ENCODE peak calls at places on chromosomes 1 and 21, in ten cellular contexts. E is IMR-90, U is pancreas, D is ascending aorta, Z is heart left ventricle, P is heart right ventricle, M is left lung, I is endodermal cell, H is esophagus squamous epithelium, R is upper lobe of right lung. G is an unnamed sample. For H3K4me1 and H3K36me3, the result is how much of the 10 kb centered on the place peaks cover.

GRCh38 chr21:44455524-44456206 is 355 bp downstream of the LRRC3 start:
- DNase-seq in P (peak), I (peak), H (no peak), Z (peak), D (peak), M (peak), E (no peak), R (peak), U (peak), G (peak)

GRCh38 chr21:34345091-34345871 is 18.5 kb upstream of the KCNE2 start:
- DNase-seq in M (no peak), P (no peak), D (no peak), E (peak), Z (peak), I (no peak), U (no peak), R (no peak), H (no peak), G (no peak)

GRCh38 chr1:198234511-198235251 is 77.9 kb downstream of the NEK7 start:
- DNase-seq in D (no peak), Z (no peak), U (no peak), P (no peak), M (no peak), E (peak), I (peak), H (no peak), R (no peak), G (no peak)

GRCh38 chr1:151908228-151908691 is 1.1 kb downstream of the THEM4 start:
- DNase-seq in R (no peak), H (no peak), P (no peak), Z (no peak), M (no peak), U (no peak), I (peak), E (peak), D (no peak), G (no peak)

GRCh38 chr1:202982715-202983435 is 15.8 kb upstream of the CYB5R1 start:
- DNase-seq in R (no peak), D (no peak), Z (no peak), U (no peak), E (no peak), M (no peak), P (no peak), H (no peak), I (no peak), G (no peak)

GRCh38 chr1:78070758-78071157 is 25.0 kb downstream of the GIPC2 start:
- DNase-seq in U (no peak), H (no peak), D (no peak), I (no peak), R (no peak), Z (no peak), M (no peak), E (peak), P (no peak), G (no peak)

GRCh38 chr1:46087891-46088290 is 44.5 kb downstream of the PIK3R3 start:
- DNase-seq in I (no peak), U (no peak), M (no peak), P (no peak), Z (no peak), D (no peak), H (no peak), E (peak), R (no peak), G (no peak)

GRCh38 chr1:74652711-74653131 is 20.9 kb downstream of the ERICH3 start:
- DNase-seq in H (no peak), Z (no peak), P (no peak), U (no peak), M (peak), I (no peak), E (peak), R (no peak), D (no peak), G (no peak)

GRCh38 chr1:201516511-201517127 is 9.7 kb upstream of the CSRP1 start:
- DNase-seq in E (no peak), H (no peak), Z (no peak), U (no peak), M (no peak), R (no peak), D (no peak), I (no peak), P (no peak), G (no peak)

GRCh38 chr1:20440785-20441200 is 45.2 kb downstream of the CAMK2N1 start:
- DNase-seq in P (no peak), H (no peak), U (peak), Z (peak), M (no peak), E (peak), I (peak), D (no peak), R (peak), G (no peak)

GRCh38 chr1:21814241-21814918 is 2.3 kb downstream of the LDLRAD2 start:
- DNase-seq in I (peak), M (no peak), Z (peak), P (no peak), D (no peak), H (no peak), U (no peak), E (no peak), R (no peak), G (peak)

GRCh38 chr1:229341811-229342304 is 989 bp downstream of the CCSAP start:
- DNase-seq in U (no peak), R (no peak), I (no peak), P (no peak), D (no peak), M (peak), Z (peak), E (peak), H (no peak), G (no peak)

GRCh38 chr1:85672031-85672430 is 36.2 kb downstream of the ZNHIT6 start:
- DNase-seq in U (no peak), R (no peak), D (no peak), Z (no peak), H (no peak), E (no peak), P (no peak), M (no peak), I (no peak), G (no peak)
- H3K4me1 ChIP-seq in U (under half), R (under half), D (under half), Z (under half), H (under half), E (under half), P (under half), M (under half), I (under half), G (under half)

DNA sequence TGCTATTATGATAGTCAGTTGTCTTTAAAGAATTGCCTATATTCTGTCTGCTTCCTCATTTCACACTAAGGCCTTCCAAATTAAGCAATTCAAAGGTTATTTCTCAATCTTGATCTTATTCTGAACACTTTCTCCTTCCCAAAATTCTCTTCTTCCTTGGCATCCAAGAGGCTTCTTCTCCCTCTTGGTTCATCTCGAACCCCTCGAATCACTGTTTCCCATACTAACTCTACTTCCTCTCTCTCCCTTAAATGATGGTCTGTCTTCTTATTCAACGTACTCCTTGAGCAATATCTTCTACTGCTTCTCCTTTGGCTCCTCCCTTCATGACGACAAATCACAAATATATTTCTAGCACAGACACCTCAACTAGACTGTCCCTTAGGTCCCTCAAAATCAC is 4.5 kb downstream of the COPA start:
- DNase-seq in D (no peak), E (no peak), I (no peak), M (no peak), H (no peak), R (no peak), Z (no peak), U (no peak), P (no peak), G (no peak)
- H3K36me3 ChIP-seq in D (under half), E (under half), I (half or more), M (under half), H (half or more), R (half or more), Z (half or more), U (under half), P (under half), G (half or more)

GRCh38 chr1:115332813-115333608 is 5.0 kb downstream of the NGF start:
- DNase-seq in D (peak), R (no peak), M (no peak), Z (no peak), E (peak), H (no peak), I (no peak), P (no peak), U (no peak), G (no peak)

GRCh38 chr1:115329965-115330364 is 8.1 kb downstream of the NGF start:
- DNase-seq in Z (no peak), I (no peak), P (no peak), D (no peak), M (no peak), U (no peak), H (no peak), E (peak), R (no peak), G (no peak)

GRCh38 chr1:115330480-115331013 is 7.5 kb downstream of the NGF start:
- DNase-seq in I (no peak), H (no peak), D (peak), Z (no peak), M (no peak), P (no peak), E (peak), R (no peak), U (no peak), G (no peak)

GRCh38 chr1:115327270-115327669 is 10.8 kb downstream of the NGF start:
- DNase-seq in M (no peak), H (no peak), Z (no peak), R (no peak), E (no peak), U (no peak), P (no peak), I (no peak), D (no peak), G (no peak)

DNA sequence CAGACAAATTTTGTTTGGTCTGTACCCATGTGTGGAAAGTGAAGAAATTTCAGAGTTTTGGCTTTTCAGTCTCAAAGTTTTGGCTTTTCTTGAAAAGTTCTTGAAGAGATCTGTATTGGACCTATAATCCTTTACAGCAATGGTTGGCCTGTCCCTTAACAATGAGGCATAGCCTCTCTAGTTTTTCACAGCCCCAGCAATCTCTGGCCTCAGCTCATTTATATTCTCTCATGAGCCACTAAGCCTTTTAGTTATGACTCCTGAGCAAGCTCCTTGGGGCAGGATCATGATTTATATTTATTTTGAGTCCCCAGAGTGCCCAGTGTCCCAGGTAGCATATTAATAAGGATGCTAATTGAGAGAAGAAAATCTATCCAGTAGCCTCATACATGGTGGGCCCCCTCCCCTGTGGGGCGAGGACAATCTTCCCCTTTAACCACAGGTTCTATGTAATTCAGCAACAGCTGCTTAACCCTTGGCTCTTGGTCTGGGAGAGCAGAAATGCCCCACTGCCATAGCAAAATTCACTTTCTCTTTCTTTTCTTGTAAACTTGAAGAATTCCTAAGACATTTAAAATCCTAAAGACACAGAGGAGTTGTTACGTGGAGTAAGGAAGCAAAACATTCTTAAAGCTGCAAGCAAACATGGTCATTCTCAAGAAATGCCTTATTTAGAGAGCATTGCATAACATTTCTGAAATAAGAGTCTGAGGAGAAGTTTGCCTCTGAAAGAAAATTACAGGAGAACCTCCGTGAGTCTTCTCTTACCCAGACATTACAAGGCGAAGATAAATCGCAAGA is 6.3 kb downstream of the NGF start:
- DNase-seq in D (no peak), U (no peak), M (no peak), H (no peak), R (no peak), I (no peak), Z (no peak), P (no peak), E (peak), G (no peak)
- H3K4me1 ChIP-seq in D (half or more), U (under half), M (under half), H (under half), R (under half), I (under half), Z (under half), P (under half), E (under half), G (under half)

DNA sequence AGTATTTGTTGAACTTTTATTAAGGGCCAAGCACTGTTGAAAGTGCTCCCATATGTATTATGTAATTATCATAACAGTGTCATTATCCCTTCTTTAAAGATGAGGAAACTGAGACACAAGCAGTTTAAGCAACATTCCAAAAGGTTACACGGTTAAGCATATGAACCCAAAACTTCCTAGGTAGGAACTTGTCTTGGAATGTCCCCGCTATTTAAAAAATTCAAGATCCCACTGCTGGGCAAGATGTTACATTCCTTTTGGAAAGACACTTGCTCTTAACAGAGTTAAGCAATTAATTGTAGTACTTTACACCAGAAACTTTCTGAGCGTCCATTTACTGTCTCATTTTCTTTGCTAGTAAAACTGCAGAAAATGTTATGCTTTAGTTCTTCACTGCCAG is 15.6 kb downstream of the LMO4 start:
- DNase-seq in D (no peak), Z (no peak), I (no peak), M (no peak), U (no peak), R (no peak), H (no peak), P (no peak), E (no peak), G (no peak)
- H3K36me3 ChIP-seq in D (under half), Z (half or more), I (half or more), M (under half), U (under half), R (half or more), H (half or more), P (under half), E (under half), G (half or more)

GRCh38 chr1:207867136-207868081 is 43.5 kb downstream of the CD34 start:
- DNase-seq in M (no peak), R (peak), H (no peak), I (peak), Z (peak), D (peak), P (peak), U (peak), E (no peak), G (peak)

GRCh38 chr1:207868252-207868768 is 42.6 kb downstream of the CD34 start:
- DNase-seq in I (peak), E (no peak), Z (peak), D (peak), U (peak), M (peak), R (peak), H (no peak), P (peak), G (peak)

GRCh38 chr1:207869859-207870258 is 41.1 kb downstream of the CD34 start:
- DNase-seq in M (no peak), D (peak), I (no peak), E (no peak), U (no peak), Z (no peak), R (no peak), P (no peak), H (no peak), G (no peak)

GRCh38 chr1:207870279-207871031 is 40.5 kb downstream of the CD34 start:
- DNase-seq in P (no peak), E (no peak), D (peak), M (no peak), H (no peak), I (no peak), Z (no peak), R (no peak), U (no peak), G (no peak)

GRCh38 chr1:207868769-207869721 is 41.9 kb downstream of the CD34 start:
- DNase-seq in M (peak), D (peak), H (no peak), Z (peak), R (peak), U (peak), E (peak), P (peak), I (peak), G (peak)
- H3K4me1 ChIP-seq in M (under half), D (under half), H (half or more), Z (under half), R (half or more), U (under half), E (under half), P (half or more), I (under half), G (half or more)

GRCh38 chr1:207803678-207804077 is 51.8 kb downstream of the CD46 start:
- DNase-seq in E (no peak), U (no peak), Z (no peak), I (no peak), R (no peak), D (no peak), P (no peak), M (no peak), H (no peak), G (no peak)
- H3K36me3 ChIP-seq in E (under half), U (under half), Z (half or more), I (under half), R (half or more), D (half or more), P (under half), M (under half), H (half or more), G (half or more)

G was measured in lower lobe of right lung.